ENCODE peak calls at places on chromosomes 1 and 21, in seven cellular contexts. A, Q, H, L, C, I and M are unnamed samples.

GRCh38 chr1:178057863-178058576 is 35.9 kb upstream of the RASAL2 start:
- DNase-seq in C (peak; percentile 40), H (no peak), Q (peak; percentile 26), A (peak; percentile 64), L (no peak), I (peak; percentile 34), M (no peak)

GRCh38 chr1:36605942-36606690 is 123.4 kb upstream of the CSF3R start:
- DNase-seq in H (no peak), C (no peak), A (no peak), Q (no peak), L (no peak), I (no peak), M (no peak)

GRCh38 chr21:26736449-26736848 is 108.8 kb downstream of the ADAMTS1 start:
- DNase-seq in A (no peak), I (no peak), Q (no peak), H (no peak), C (no peak), L (no peak), M (no peak)

GRCh38 chr1:162093095-162093494 is 23.6 kb downstream of the NOS1AP start:
- DNase-seq in Q (no peak), C (no peak), I (no peak), L (no peak), H (no peak), A (no peak), M (no peak)

GRCh38 chr21:28069446-28069845 is 923.2 kb downstream of the LTN1 start:
- DNase-seq in A (no peak), L (no peak), I (no peak), C (no peak), Q (no peak), H (no peak), M (no peak)

GRCh38 chr1:34918609-34919561 is 10.6 kb downstream of the DLGAP3 start:
- DNase-seq in L (no peak), A (no peak), C (no peak), I (no peak), H (no peak), Q (no peak), M (no peak)

GRCh38 chr1:76799700-76800099 is 67.6 kb upstream of the ST6GALNAC5 start:
- DNase-seq in I (no peak), C (no peak), H (no peak), Q (no peak), L (no peak), A (no peak), M (no peak)

GRCh38 chr1:28062806-28063205 is 25.6 kb downstream of the EYA3 start:
- DNase-seq in I (no peak), L (no peak), H (no peak), A (no peak), Q (no peak), C (peak; percentile 37), M (no peak)

GRCh38 chr1:221858758-221859157 is 116.9 kb upstream of the DUSP10 start:
- DNase-seq in C (peak; percentile 19), H (peak; percentile 8), L (no peak), Q (no peak), I (peak; percentile 40), A (no peak), M (peak; percentile 29)

GRCh38 chr1:103275725-103276124 is 167.4 kb upstream of the COL11A1 start:
- DNase-seq in C (no peak), H (no peak), L (no peak), Q (no peak), A (no peak), I (no peak), M (no peak)

GRCh38 chr1:221310180-221310579 is 430.9 kb downstream of the HLX start:
- DNase-seq in I (no peak), C (no peak), L (no peak), A (no peak), H (no peak), Q (no peak), M (no peak)

GRCh38 chr1:236850077-236850476 is 55.0 kb downstream of the MTR start:
- DNase-seq in L (no peak), C (no peak), I (no peak), Q (no peak), H (no peak), A (no peak), M (no peak)

GRCh38 chr1:248863011-248863881 is 4.4 kb upstream of the ZNF692 start:
- DNase-seq in C (peak; percentile 91), Q (peak; percentile 87), I (peak; percentile 81), H (peak; percentile 63), L (peak; percentile 91), A (peak; percentile 85), M (peak; percentile 54)
- TF ChIP-seq POLR2A in C (no peak), Q (no peak), I (no peak), H (peak; percentile 96), L (no peak), A (peak; percentile 60), M (peak; percentile 98)

GRCh38 chr1:25821112-25821476 is 1.3 kb downstream of the MTFR1L start:
- DNase-seq in I (no peak), C (no peak), L (no peak), H (no peak), Q (no peak), A (no peak), M (no peak)

GRCh38 chr1:25821630-25822091 is 1.9 kb downstream of the MTFR1L start:
- DNase-seq in L (no peak), I (no peak), C (peak; percentile 85), H (no peak), A (no peak), Q (no peak), M (no peak)

GRCh38 chr1:25818569-25818968 is 1.2 kb upstream of the MTFR1L start:
- DNase-seq in L (no peak), H (no peak), C (no peak), Q (no peak), I (no peak), A (no peak), M (no peak)

GRCh38 chr1:25819496-25820246 is at the start of gene MTFR1L:
- DNase-seq in H (peak; percentile 68), C (peak; percentile 94), Q (peak; percentile 73), I (peak; percentile 87), L (peak; percentile 93), A (peak; percentile 87), M (peak; percentile 86)

GRCh38 chr1:25820247-25821111 is 725 bp downstream of the MTFR1L start:
- DNase-seq in Q (no peak), I (no peak), C (peak; percentile 69), L (peak; percentile 61), A (no peak), H (peak; percentile 32), M (peak; percentile 68)
- TF ChIP-seq POLR2A in Q (no peak), I (no peak), C (peak; percentile 32), L (no peak), A (no peak), H (no peak), M (no peak)

GRCh38 chr1:78627321-78627720 is 7.1 kb downstream of the IFI44L start:
- DNase-seq in Q (no peak), H (no peak), A (no peak), I (no peak), L (no peak), C (no peak), M (no peak)

GRCh38 chr1:78630600-78630999 is 10.4 kb downstream of the IFI44L start:
- DNase-seq in L (no peak), A (no peak), Q (no peak), I (no peak), H (no peak), C (no peak), M (no peak)

GRCh38 chr1:78633209-78633608 is 13.0 kb downstream of the IFI44L start:
- DNase-seq in I (no peak), C (no peak), A (no peak), H (no peak), L (no peak), Q (no peak), M (no peak)
- TF ChIP-seq POLR2A in I (no peak), C (no peak), A (no peak), H (no peak), L (no peak), Q (no peak), M (no peak)

GRCh38 chr1:12515234-12515633 is 102.8 kb downstream of the DHRS3 start:
- DNase-seq in H (no peak), L (no peak), C (no peak), Q (no peak), A (no peak), I (no peak), M (no peak)

GRCh38 chr1:12519708-12520364 is 98.2 kb downstream of the DHRS3 start:
- DNase-seq in I (no peak), L (no peak), C (no peak), Q (no peak), A (no peak), H (no peak), M (no peak)

GRCh38 chr1:12516741-12517140 is 101.3 kb downstream of the DHRS3 start:
- DNase-seq in I (no peak), C (no peak), A (no peak), L (no peak), Q (no peak), H (no peak), M (no peak)

GRCh38 chr1:12521096-12521495 is 96.9 kb downstream of the DHRS3 start:
- DNase-seq in I (no peak), H (no peak), Q (no peak), A (no peak), C (no peak), L (peak; percentile 3), M (no peak)

GRCh38 chr1:12518956-12519707 is 98.9 kb downstream of the DHRS3 start:
- DNase-seq in L (no peak), Q (peak; percentile 63), A (peak; percentile 84), H (no peak), I (peak; percentile 60), C (no peak), M (no peak)
- TF ChIP-seq POLR2A in L (no peak), Q (no peak), A (no peak), H (no peak), I (no peak), C (no peak), M (no peak)

GRCh38 chr1:160577661-160578060 is 1.6 kb downstream of the CD84 start:
- DNase-seq in Q (no peak), H (no peak), A (no peak), C (no peak), L (no peak), I (no peak), M (no peak)

GRCh38 chr1:160578175-160578693 is 1.1 kb downstream of the CD84 start:
- DNase-seq in A (no peak), I (no peak), L (no peak), C (no peak), Q (no peak), H (no peak), M (no peak)

GRCh38 chr1:160580208-160580812 is 1.0 kb upstream of the CD84 start:
- DNase-seq in L (no peak), H (no peak), A (no peak), Q (no peak), I (no peak), C (no peak), M (no peak)

GRCh38 chr1:160578694-160579191 is 553 bp downstream of the CD84 start:
- DNase-seq in L (no peak), C (no peak), A (no peak), H (no peak), I (no peak), Q (no peak), M (no peak)

DNA sequence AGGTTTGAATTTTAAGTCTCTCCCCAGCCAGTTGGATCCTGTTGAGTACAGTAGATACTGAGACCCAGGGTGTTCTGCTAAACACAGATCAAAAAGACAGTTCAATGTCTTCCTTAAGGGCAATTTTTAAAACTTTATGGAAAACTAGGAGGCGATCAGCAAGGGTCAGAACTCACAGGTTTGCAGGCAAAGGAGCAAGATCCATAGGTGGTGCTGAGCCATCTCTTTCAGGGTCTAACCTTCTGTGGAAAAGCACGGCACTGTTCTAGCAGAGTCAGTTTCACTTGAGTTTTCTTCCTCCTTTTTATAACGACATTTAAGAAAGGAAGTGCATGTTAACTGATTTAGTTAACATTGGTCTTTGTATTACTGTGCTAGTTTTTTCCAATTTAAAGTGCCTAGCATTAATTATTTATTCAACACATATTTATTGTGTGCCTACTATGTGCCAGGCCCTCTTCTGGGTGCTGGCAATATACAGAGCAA is at the start of gene CD84:
- DNase-seq in C (no peak), I (no peak), L (no peak), A (no peak), Q (no peak), H (no peak), M (no peak)
- TF ChIP-seq POLR2A in C (no peak), I (no peak), L (no peak), A (no peak), Q (no peak), H (no peak), M (no peak)